ENCODE peak calls at places on chromosomes 13 and 19, in four cellular contexts. N is ELR, F is fibroblast of lung, W is A549. D is an unnamed sample.

GRCh38 chr13:106274551-106275208 is 260.8 kb downstream of the EFNB2 start:
- DNase-seq in F (peak), N (no peak), W (no peak), D (no peak)

GRCh38 chr13:99289674-99290337 is 17.4 kb downstream of the GPR183 start:
- DNase-seq in F (no peak), W (no peak), N (no peak), D (no peak)

GRCh38 chr19:34171539-34171876 is 796 bp upstream of the LSM14A start:
- DNase-seq in W (peak), N (peak), F (peak), D (peak)

GRCh38 chr13:67438465-67438864 is 208.3 kb upstream of the PCDH9 start:
- DNase-seq in F (no peak), N (peak), W (no peak), D (no peak)

GRCh38 chr19:23403024-23403423 is 7.8 kb upstream of the ZNF91 start:
- DNase-seq in F (no peak), W (no peak), N (no peak), D (no peak)

GRCh38 chr13:72341904-72342303 is 385.5 kb downstream of the MZT1 start:
- DNase-seq in W (no peak), N (no peak), F (no peak), D (no peak)

GRCh38 chr13:97433727-97434416 is at the start of gene RAP2A:
- DNase-seq in N (peak), F (peak), W (peak), D (peak)

GRCh38 chr13:32426191-32426980 is 1.5 kb downstream of the N4BP2L1 start:
- DNase-seq in N (peak), W (no peak), F (no peak), D (peak)

GRCh38 chr13:75129331-75129730 is 352.6 kb downstream of the TBC1D4 start:
- DNase-seq in F (peak), W (no peak), N (peak), D (no peak)

GRCh38 chr13:76903544-76904162 is 17.4 kb upstream of the KCTD12 start:
- DNase-seq in W (peak), F (peak), N (peak), D (peak)

GRCh38 chr19:49133621-49134454 is 14.5 kb downstream of the PPFIA3 start:
- DNase-seq in W (peak), F (peak), N (peak), D (no peak)

GRCh38 chr13:51950722-51951121 is 60.5 kb downstream of the ATP7B start:
- DNase-seq in F (no peak), N (peak), W (no peak), D (no peak)

GRCh38 chr13:111915104-111915551 is 151.8 kb upstream of the SOX1 start:
- DNase-seq in N (no peak), F (no peak), W (no peak), D (no peak)

GRCh38 chr13:29713841-29714240 is 118.4 kb upstream of the SLC7A1 start:
- DNase-seq in F (no peak), W (peak), N (peak), D (peak)

GRCh38 chr13:109412232-109412935 is 374.0 kb downstream of the IRS2 start:
- DNase-seq in W (peak), N (peak), F (peak), D (peak)

GRCh38 chr19:1154731-1155351 is 19.2 kb downstream of the SBNO2 start:
- DNase-seq in N (peak), W (peak), F (peak), D (no peak)

GRCh38 chr19:49780861-49781260 is 14.1 kb downstream of the AP2A1 start:
- DNase-seq in F (no peak), W (no peak), N (no peak), D (no peak)

GRCh38 chr13:32453981-32454380 is 26.1 kb upstream of the N4BP2L1 start:
- DNase-seq in W (no peak), N (no peak), F (no peak), D (no peak)

GRCh38 chr13:106580551-106580950 is 12.6 kb upstream of the ARGLU1 start:
- DNase-seq in W (no peak), N (no peak), F (no peak), D (no peak)

GRCh38 chr13:51096131-51096530 is 14.9 kb downstream of the C13orf42 start:
- DNase-seq in F (no peak), N (no peak), W (no peak), D (no peak)

GRCh38 chr19:17475541-17476115 is 5.3 kb downstream of the SLC27A1 start:
- DNase-seq in F (peak), N (peak), W (no peak), D (no peak)

GRCh38 chr13:80379245-80379644 is 38.3 kb upstream of the SPRY2 start:
- DNase-seq in N (peak), W (peak), F (peak), D (peak)

D was measured in ACHN.